ENCODE peak calls at places on chromosome 11, in eight cellular contexts. E is A549, K is WTC11, J is HCT116, P is SK-N-SH, Y is HepG2, C is K562, X is GM12878. V is an unnamed sample.

GRCh38 chr11:34783816-34784317 is 132.3 kb downstream of the APIP start:
- DNase-seq in E (no peak), K (no peak), J (no peak), P (no peak), Y (peak; percentile 98), C (peak; percentile 9), X (no peak), V (no peak)

GRCh38 chr11:125433454-125434121 is 62.5 kb downstream of the FEZ1 start:
- DNase-seq in E (peak; percentile 45), K (peak; percentile 77), J (peak; percentile 62), P (peak; percentile 69), Y (peak; percentile 15), C (peak; percentile 66), X (no peak), V (peak; percentile 44)

GRCh38 chr11:1570001-1570453 is 2.0 kb downstream of the DUSP8 start:
- DNase-seq in E (no peak), K (no peak), J (no peak), P (peak; percentile 24), Y (peak; percentile 25), C (no peak), X (no peak), V (no peak)

GRCh38 chr11:3128356-3129180 is 36.5 kb downstream of the OSBPL5 start:
- DNase-seq in E (no peak), K (no peak), J (no peak), P (no peak), Y (no peak), C (no peak), X (no peak), V (no peak)

GRCh38 chr11:119207300-119207570 is 1.1 kb downstream of the CBL start:
- DNase-seq in E (no peak), K (no peak), J (no peak), P (no peak), Y (no peak), C (no peak), X (no peak), V (peak; percentile 35)

GRCh38 chr11:897226-898159 is 13.1 kb downstream of the CHID1 start:
- DNase-seq in E (no peak), K (no peak), J (no peak), P (no peak), Y (no peak), C (no peak), X (no peak), V (no peak)

GRCh38 chr11:105298630-105299029 is 159.1 kb upstream of the CARD18 start:
- DNase-seq in E (no peak), K (no peak), J (no peak), P (no peak), Y (no peak), C (no peak), X (no peak), V (no peak)

GRCh38 chr11:69718147-69718546 is 14.3 kb upstream of the FGF19 start:
- DNase-seq in E (peak; percentile 60), K (peak; percentile 85), J (no peak), P (peak; percentile 73), Y (peak; percentile 30), C (peak; percentile 75), X (no peak), V (peak; percentile 14)

GRCh38 chr11:82750643-82751139 is 17.0 kb upstream of the FAM181B start:
- DNase-seq in E (no peak), K (peak; percentile 19), J (no peak), P (peak; percentile 47), Y (no peak), C (no peak), X (no peak), V (peak; percentile 32)

GRCh38 chr11:43738600-43739409 is 58.3 kb downstream of the HSD17B12 start:
- DNase-seq in E (no peak), K (no peak), J (peak; percentile 2), P (no peak), Y (peak; percentile 3), C (peak; percentile 43), X (no peak), V (no peak)

GRCh38 chr11:83124631-83125424 is 32.1 kb upstream of the PCF11 start:
- DNase-seq in E (no peak), K (no peak), J (no peak), P (no peak), Y (no peak), C (no peak), X (no peak), V (no peak)

GRCh38 chr11:7457211-7457610 is 28.1 kb upstream of the OLFML1 start:
- DNase-seq in E (no peak), K (no peak), J (no peak), P (no peak), Y (no peak), C (no peak), X (no peak), V (no peak)

GRCh38 chr11:104319396-104319795 is 155.4 kb upstream of the PDGFD start:
- DNase-seq in E (no peak), K (no peak), J (no peak), P (no peak), Y (no peak), C (no peak), X (no peak), V (no peak)

GRCh38 chr11:59944761-59945160 is 6.5 kb downstream of the OOSP1 start:
- DNase-seq in E (no peak), K (no peak), J (no peak), P (no peak), Y (no peak), C (no peak), X (no peak), V (no peak)

GRCh38 chr11:9273430-9274336 is 8.5 kb upstream of the DENND5A start:
- DNase-seq in E (no peak), K (no peak), J (no peak), P (no peak), Y (no peak), C (no peak), X (no peak), V (no peak)

GRCh38 chr11:62491571-62492329 is 54.9 kb downstream of the AHNAK start:
- DNase-seq in E (no peak), K (no peak), J (no peak), P (no peak), Y (no peak), C (no peak), X (no peak), V (no peak)

GRCh38 chr11:76656087-76656531 is 14.4 kb downstream of the LRRC32 start:
- DNase-seq in E (no peak), K (peak; percentile 5), J (no peak), P (no peak), Y (no peak), C (no peak), X (no peak), V (no peak)

GRCh38 chr11:57163160-57163868 is 18.4 kb upstream of the LRRC55 start:
- DNase-seq in E (no peak), K (no peak), J (no peak), P (no peak), Y (no peak), C (no peak), X (no peak), V (no peak)
- TF ChIP-seq MAX in E (no peak), K (no peak), J (no peak), P (no peak), Y (no peak), C (no peak), X (no peak), V (no peak)

GRCh38 chr11:110962907-110963306 is 250.7 kb upstream of the ARHGAP20 start:
- DNase-seq in E (no peak), K (no peak), J (no peak), P (peak; percentile 12), Y (no peak), C (no peak), X (no peak), V (no peak)
- TF ChIP-seq MAX in E (no peak), K (no peak), J (no peak), P (no peak), Y (no peak), C (no peak), X (no peak), V (no peak)

GRCh38 chr11:19966927-19967326 is 193.3 kb downstream of the DBX1 start:
- DNase-seq in E (no peak), K (no peak), J (no peak), P (no peak), Y (no peak), C (no peak), X (no peak), V (no peak)

GRCh38 chr11:19963697-19964340 is 196.5 kb downstream of the DBX1 start:
- DNase-seq in E (no peak), K (no peak), J (no peak), P (no peak), Y (no peak), C (no peak), X (no peak), V (no peak)

GRCh38 chr11:19968860-19969259 is 191.4 kb downstream of the DBX1 start:
- DNase-seq in E (no peak), K (no peak), J (no peak), P (no peak), Y (no peak), C (no peak), X (no peak), V (no peak)

GRCh38 chr11:19967796-19968195 is 192.5 kb downstream of the DBX1 start:
- DNase-seq in E (no peak), K (no peak), J (no peak), P (no peak), Y (no peak), C (no peak), X (no peak), V (peak; percentile 11)

DNA sequence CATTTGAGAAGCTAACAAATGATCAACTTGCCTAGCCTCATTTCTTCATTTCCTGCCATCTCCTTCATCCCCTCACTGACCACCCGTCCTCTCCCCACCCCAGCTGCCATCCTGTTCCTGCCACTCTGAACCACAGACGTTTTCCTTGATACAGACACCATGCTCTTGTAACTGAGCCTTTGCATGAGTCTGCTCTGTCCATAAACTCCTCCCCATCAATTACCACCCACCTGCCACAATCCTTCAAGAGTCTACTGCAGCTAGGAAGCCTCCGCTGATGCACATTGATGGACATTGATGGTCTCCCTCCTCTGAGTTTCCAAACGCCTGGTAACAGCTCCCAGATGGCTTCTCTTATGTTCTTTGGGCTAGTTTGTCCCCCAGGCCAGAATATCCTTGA is 193.8 kb downstream of the DBX1 start:
- DNase-seq in E (no peak), K (no peak), J (no peak), P (no peak), Y (no peak), C (no peak), X (no peak), V (no peak)
- TF ChIP-seq MAX in E (no peak), K (no peak), J (no peak), P (no peak), Y (no peak), C (no peak), X (no peak), V (no peak)

GRCh38 chr11:134636071-134636470 is 224.0 kb upstream of the B3GAT1 start:
- DNase-seq in E (no peak), K (no peak), J (no peak), P (no peak), Y (no peak), C (no peak), X (no peak), V (no peak)

GRCh38 chr11:134633276-134633675 is 221.2 kb upstream of the B3GAT1 start:
- DNase-seq in E (no peak), K (no peak), J (no peak), P (no peak), Y (no peak), C (no peak), X (no peak), V (no peak)

GRCh38 chr11:134637091-134638015 is 225.3 kb upstream of the B3GAT1 start:
- DNase-seq in E (no peak), K (no peak), J (no peak), P (no peak), Y (no peak), C (no peak), X (no peak), V (no peak)

GRCh38 chr11:134632347-134633119 is 220.5 kb upstream of the B3GAT1 start:
- DNase-seq in E (no peak), K (no peak), J (no peak), P (no peak), Y (no peak), C (no peak), X (no peak), V (no peak)

GRCh38 chr11:134634897-134635831 is 223.1 kb upstream of the B3GAT1 start:
- DNase-seq in E (no peak), K (no peak), J (no peak), P (peak; percentile 55), Y (no peak), C (no peak), X (no peak), V (no peak)
- TF ChIP-seq MAX in E (no peak), K (no peak), J (no peak), P (no peak), Y (no peak), C (no peak), X (no peak), V (no peak)

V was measured in endothelial cell of umbilical vein.